ENCODE peak calls at places on chromosomes 13 and 19, in ten cellular contexts. W is breast epithelium, S is stomach, O is vagina, G is sigmoid colon, R is suprapubic skin, Z is HepG2, A is spleen, U is upper lobe of left lung, T is H1. F is an unnamed sample.
A peak's percentile ranks its signal among the peaks of the same experiment; 100 is the strongest.

GRCh38 chr13:79989251-79989661 is 351.7 kb downstream of the SPRY2 start:
- DNase-seq in W (no peak), S (no peak), O (no peak), G (no peak), R (no peak), Z (no peak), A (no peak), U (no peak), T (no peak), F (peak; percentile 49)

GRCh38 chr13:111129465-111130110 is 14.5 kb downstream of the ARHGEF7 start:
- DNase-seq in W (no peak), S (no peak), O (no peak), G (no peak), R (no peak), Z (no peak), A (no peak), U (no peak), T (no peak), F (no peak)

GRCh38 chr19:51726049-51726448 is 2.3 kb upstream of the HAS1 start:
- DNase-seq in W (no peak), S (no peak), O (no peak), G (peak; percentile 82), R (peak; percentile 87), Z (no peak), A (no peak), U (peak; percentile 88), T (no peak), F (peak; percentile 17)

GRCh38 chr19:14432817-14433453 is at the start of gene PKN1:
- DNase-seq in W (no peak), S (peak; percentile 57), O (no peak), G (no peak), R (no peak), Z (no peak), A (peak; percentile 89), U (peak; percentile 95), T (no peak), F (peak; percentile 59)

GRCh38 chr13:98478134-98479129 is 98.5 kb downstream of the STK24 start:
- DNase-seq in W (no peak), S (no peak), O (no peak), G (no peak), R (no peak), Z (no peak), A (no peak), U (no peak), T (no peak), F (no peak)

GRCh38 chr19:16156904-16157303 is 13.4 kb downstream of the HSH2D start:
- DNase-seq in W (no peak), S (no peak), O (no peak), G (no peak), R (no peak), Z (no peak), A (no peak), U (no peak), T (no peak), F (no peak)

GRCh38 chr13:40120781-40121180 is 465.3 kb downstream of the COG6 start:
- DNase-seq in W (no peak), S (no peak), O (no peak), G (no peak), R (no peak), Z (no peak), A (no peak), U (no peak), T (no peak), F (no peak)

GRCh38 chr19:49712397-49712859 is 21.5 kb downstream of the CPT1C start:
- DNase-seq in W (no peak), S (no peak), O (no peak), G (peak; percentile 87), R (no peak), Z (peak; percentile 23), A (no peak), U (no peak), T (peak; percentile 74), F (peak; percentile 47)

GRCh38 chr13:110819203-110820014 is 95.5 kb downstream of the ANKRD10 start:
- DNase-seq in W (peak; percentile 87), S (peak; percentile 84), O (no peak), G (peak; percentile 88), R (peak; percentile 87), Z (peak; percentile 54), A (peak; percentile 94), U (peak; percentile 86), T (peak; percentile 43), F (peak; percentile 84)

GRCh38 chr13:67943116-67943515 is 713.0 kb upstream of the PCDH9 start:
- DNase-seq in W (no peak), S (no peak), O (no peak), G (no peak), R (no peak), Z (no peak), A (no peak), U (no peak), T (no peak), F (no peak)

GRCh38 chr13:22592515-22592914 is 588.3 kb upstream of the SGCG start:
- DNase-seq in W (no peak), S (no peak), O (no peak), G (no peak), R (no peak), Z (no peak), A (no peak), U (no peak), T (no peak), F (no peak)

GRCh38 chr19:6719992-6720368 is 470 bp downstream of the C3 start:
- DNase-seq in W (no peak), S (no peak), O (no peak), G (no peak), R (no peak), Z (no peak), A (no peak), U (no peak), T (no peak), F (no peak)

GRCh38 chr19:6718111-6718740 is 2.2 kb downstream of the C3 start:
- DNase-seq in W (no peak), S (no peak), O (no peak), G (peak; percentile 64), R (no peak), Z (no peak), A (no peak), U (peak; percentile 85), T (no peak), F (no peak)

GRCh38 chr19:6720369-6721112 is at the start of gene C3:
- DNase-seq in W (no peak), S (peak; percentile 32), O (no peak), G (peak; percentile 92), R (no peak), Z (peak; percentile 96), A (no peak), U (no peak), T (no peak), F (no peak)

GRCh38 chr19:6718741-6719539 is 1.5 kb downstream of the C3 start:
- DNase-seq in W (no peak), S (no peak), O (no peak), G (peak; percentile 67), R (no peak), Z (peak; percentile 93), A (no peak), U (peak; percentile 66), T (no peak), F (no peak)

GRCh38 chr19:6719540-6719861 is 949 bp downstream of the C3 start:
- DNase-seq in W (no peak), S (no peak), O (no peak), G (no peak), R (no peak), Z (no peak), A (no peak), U (no peak), T (no peak), F (no peak)
- H3K4me1 ChIP-seq in W (no peaks in the 10 kb centered on the region), S (peaks cover 8% of the 10 kb centered on the region), O (peaks cover 18% of the 10 kb centered on the region), G (peaks cover 5% of the 10 kb centered on the region), R (peaks cover 24% of the 10 kb centered on the region), Z (peaks cover 65% of the 10 kb centered on the region), A (peaks cover 31% of the 10 kb centered on the region), U (peaks cover 28% of the 10 kb centered on the region), T (peaks cover 9% of the 10 kb centered on the region), F (no peaks in the 10 kb centered on the region)

GRCh38 chr13:60135344-60135743 is 28.4 kb downstream of the DIAPH3 start:
- DNase-seq in W (no peak), S (no peak), O (no peak), G (no peak), R (no peak), Z (no peak), A (no peak), U (no peak), T (no peak), F (no peak)
- TF ChIP-seq POLR2A in W (no peak), S (no peak), O (no peak), G (no peak), R (no peak), Z (no peak), A (no peak), U (no peak), T (no peak), F (no peak)

GRCh38 chr19:33628921-33629825 is 7.4 kb downstream of the CHST8 start:
- DNase-seq in W (no peak), S (no peak), O (no peak), G (peak; percentile 45), R (peak; percentile 52), Z (no peak), A (no peak), U (peak; percentile 50), T (no peak), F (no peak)

GRCh38 chr19:33627526-33627925 is 5.8 kb downstream of the CHST8 start:
- DNase-seq in W (no peak), S (no peak), O (no peak), G (peak; percentile 27), R (no peak), Z (no peak), A (no peak), U (no peak), T (no peak), F (no peak)

GRCh38 chr19:33630880-33631627 is 9.3 kb downstream of the CHST8 start:
- DNase-seq in W (no peak), S (peak; percentile 2), O (peak; percentile 52), G (peak; percentile 24), R (peak; percentile 56), Z (no peak), A (no peak), U (no peak), T (no peak), F (no peak)

GRCh38 chr19:33629826-33630375 is 8.1 kb downstream of the CHST8 start:
- DNase-seq in W (no peak), S (no peak), O (no peak), G (no peak), R (peak; percentile 72), Z (no peak), A (no peak), U (no peak), T (no peak), F (no peak)

GRCh38 chr19:33627962-33628839 is 6.4 kb downstream of the CHST8 start:
- DNase-seq in W (no peak), S (no peak), O (no peak), G (peak; percentile 40), R (peak; percentile 43), Z (no peak), A (no peak), U (no peak), T (no peak), F (no peak)
- TF ChIP-seq POLR2AphosphoS5 in W (no peak), S (no peak), O (no peak), G (no peak), R (no peak), Z (no peak), A (no peak), U (no peak), T (no peak), F (no peak)

DNA sequence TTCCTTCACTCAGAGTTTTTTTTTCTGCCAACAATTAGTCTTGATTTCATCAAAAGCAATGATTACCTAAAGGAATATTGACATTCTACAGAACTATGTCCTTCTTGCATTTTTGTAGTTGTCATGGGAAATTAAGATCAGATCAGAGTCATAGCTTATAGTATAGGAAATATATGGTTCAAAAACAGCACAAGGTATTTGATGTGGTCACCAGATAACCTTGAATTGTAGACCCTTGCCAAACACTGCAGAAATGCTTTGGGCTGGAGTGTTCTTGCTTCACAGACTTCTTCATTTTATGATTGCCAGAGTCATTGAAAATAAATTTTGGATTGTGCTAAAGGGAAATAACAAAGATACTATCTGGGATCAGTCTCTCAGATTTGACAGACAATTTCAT is 103.7 kb downstream of the AKAP11 start:
- DNase-seq in W (no peak), S (no peak), O (no peak), G (no peak), R (no peak), Z (no peak), A (no peak), U (no peak), T (no peak), F (no peak)
- H3K4me1 ChIP-seq in W (no peaks in the 10 kb centered on the region), S (no peaks in the 10 kb centered on the region), O (no peaks in the 10 kb centered on the region), G (no peaks in the 10 kb centered on the region), R (no peaks in the 10 kb centered on the region), Z (no peaks in the 10 kb centered on the region), A (peaks cover 32% of the 10 kb centered on the region), U (no peaks in the 10 kb centered on the region), T (no peaks in the 10 kb centered on the region), F (no peaks in the 10 kb centered on the region)